ENCODE peak calls at places on chromosome 16, in ten cellular contexts. B is psoas muscle; Z is mesenchymal stem cell; C is prostate gland; V is esophagus squamous epithelium; S is CD8-positive, alpha-beta T cell; M is vagina; X is iPS DF 6.9; T is thoracic aorta; A is aorta. N is an unnamed sample. For H3K4me1, the result is how much of the 10 kb centered on the place peaks cover.

GRCh38 chr16:50947826-50948225 is 203.2 kb downstream of the SALL1 start:
- DNase-seq in X (no peak), V (no peak), C (no peak), M (no peak), S (no peak), T (no peak), Z (no peak), A (no peak), B (no peak), N (no peak)

GRCh38 chr16:84749815-84750214 is 50.0 kb downstream of the USP10 start:
- DNase-seq in Z (peak), X (no peak), S (no peak), T (no peak), B (no peak), M (no peak), V (no peak), C (no peak), A (no peak), N (no peak)

GRCh38 chr16:11010576-11011221 is 66.3 kb downstream of the CLEC16A start:
- DNase-seq in C (no peak), S (no peak), V (no peak), M (no peak), B (peak), A (no peak), Z (no peak), T (no peak), X (no peak), N (no peak)

GRCh38 chr16:7268182-7268581 is 64.5 kb upstream of the RBFOX1 start:
- DNase-seq in B (no peak), T (no peak), X (peak), M (no peak), V (no peak), Z (no peak), S (no peak), A (no peak), C (no peak), N (no peak)

GRCh38 chr16:31083081-31083480 is 5.7 kb downstream of the PRSS53 start:
- DNase-seq in M (no peak), B (no peak), Z (no peak), V (no peak), X (no peak), T (no peak), A (no peak), C (no peak), S (no peak), N (no peak)

GRCh38 chr16:8935989-8936388 is 27.7 kb downstream of the USP7 start:
- DNase-seq in C (no peak), V (no peak), Z (no peak), M (no peak), A (no peak), B (no peak), T (no peak), S (no peak), X (no peak), N (no peak)

GRCh38 chr16:19589771-19590302 is 34.3 kb downstream of the VPS35L start:
- DNase-seq in A (no peak), X (no peak), C (no peak), T (no peak), B (no peak), Z (peak), M (no peak), V (no peak), S (no peak), N (no peak)

GRCh38 chr16:23107117-23107516 is 42.1 kb downstream of the USP31 start:
- DNase-seq in M (no peak), X (no peak), V (no peak), T (no peak), A (no peak), Z (no peak), S (no peak), C (no peak), B (no peak), N (no peak)

GRCh38 chr16:68732068-68732680 is 4.9 kb upstream of the CDH1 start:
- DNase-seq in V (no peak), Z (no peak), B (no peak), A (no peak), S (no peak), M (no peak), T (no peak), X (no peak), C (peak), N (peak)

GRCh38 chr16:17474572-17474971 is 3.8 kb upstream of the XYLT1 start:
- DNase-seq in X (no peak), T (no peak), B (no peak), M (peak), V (no peak), A (no peak), C (no peak), Z (no peak), S (no peak), N (no peak)

GRCh38 chr16:50196736-50197135 is 43.6 kb downstream of the TENT4B start:
- DNase-seq in X (no peak), A (no peak), S (peak), Z (peak), C (no peak), M (no peak), B (no peak), T (no peak), V (no peak), N (no peak)

GRCh38 chr16:56911771-56912541 is 20.0 kb upstream of the HERPUD1 start:
- DNase-seq in C (no peak), B (peak), T (no peak), X (no peak), A (peak), Z (peak), S (no peak), M (no peak), V (no peak), N (no peak)

GRCh38 chr16:12470311-12471229 is 333.1 kb downstream of the CPPED1 start:
- DNase-seq in Z (no peak), A (peak), T (peak), M (no peak), C (no peak), S (no peak), X (no peak), V (no peak), B (peak), N (no peak)

GRCh38 chr16:23048164-23048563 is 101.1 kb downstream of the USP31 start:
- DNase-seq in V (no peak), T (no peak), S (no peak), C (no peak), X (no peak), A (no peak), M (no peak), B (no peak), Z (no peak), N (no peak)

GRCh38 chr16:35516551-35516950 is 2057.1 kb downstream of the TP53TG3F start:
- DNase-seq in S (no peak), A (no peak), X (no peak), M (no peak), V (no peak), B (no peak), C (no peak), Z (no peak), T (no peak), N (no peak)

GRCh38 chr16:11736903-11737302 is 5.8 kb downstream of the TXNDC11 start:
- DNase-seq in T (no peak), X (no peak), V (no peak), M (no peak), A (no peak), B (no peak), Z (no peak), S (no peak), C (no peak), N (no peak)

GRCh38 chr16:75789237-75789636 is 62.9 kb upstream of the CPHXL start:
- DNase-seq in C (peak), Z (peak), B (no peak), V (no peak), M (no peak), S (no peak), X (peak), A (no peak), T (no peak), N (no peak)

GRCh38 chr16:57720142-57720575 is 15.4 kb upstream of the KATNB1 start:
- DNase-seq in X (no peak), B (no peak), V (no peak), T (no peak), S (peak), M (no peak), Z (peak), C (peak), A (no peak), N (no peak)

GRCh38 chr16:56311208-56312027 is 113.9 kb downstream of the AMFR start:
- DNase-seq in C (no peak), T (no peak), X (no peak), V (no peak), A (no peak), B (no peak), S (no peak), M (no peak), Z (no peak), N (peak)

GRCh38 chr16:9821331-9821730 is 360.9 kb downstream of the GRIN2A start:
- DNase-seq in X (no peak), C (no peak), A (no peak), V (no peak), B (no peak), M (no peak), S (no peak), Z (no peak), T (no peak), N (no peak)

GRCh38 chr16:56269824-56270684 is 78.8 kb downstream of the GNAO1 start:
- DNase-seq in M (no peak), S (no peak), V (no peak), B (no peak), T (no peak), A (peak), C (no peak), X (no peak), Z (peak), N (no peak)

GRCh38 chr16:67865318-67865717 is 7.5 kb upstream of the EDC4 start:
- DNase-seq in T (no peak), Z (peak), X (no peak), B (peak), A (no peak), V (no peak), C (no peak), M (no peak), S (no peak), N (no peak)

GRCh38 chr16:82344157-82344556 is 174.1 kb upstream of the MPHOSPH6 start:
- DNase-seq in V (no peak), X (peak), A (no peak), C (peak), S (no peak), B (no peak), M (no peak), T (no peak), Z (no peak), N (no peak)

GRCh38 chr16:86901483-86901882 is 323.1 kb downstream of the FOXL1 start:
- DNase-seq in V (no peak), S (no peak), M (no peak), B (no peak), C (no peak), T (no peak), X (no peak), Z (peak), A (no peak), N (no peak)

GRCh38 chr16:80993293-80993691 is 13.4 kb downstream of the CMC2 start:
- DNase-seq in M (no peak), V (no peak), B (no peak), Z (peak), X (no peak), A (no peak), C (no peak), S (no peak), T (no peak), N (no peak)

GRCh38 chr16:72043058-72043457 is 11.2 kb upstream of the HP start:
- DNase-seq in M (no peak), T (no peak), V (no peak), Z (no peak), C (no peak), S (no peak), X (no peak), A (no peak), B (no peak), N (no peak)

GRCh38 chr16:67652578-67653130 is 7.4 kb downstream of the ACD start:
- DNase-seq in M (no peak), Z (no peak), C (no peak), A (no peak), X (no peak), T (no peak), V (no peak), S (no peak), B (no peak), N (peak)

GRCh38 chr16:12754824-12755543 is 48.7 kb downstream of the CPPED1 start:
- DNase-seq in T (no peak), S (no peak), B (no peak), M (no peak), Z (no peak), V (no peak), A (no peak), C (no peak), X (no peak), N (no peak)

GRCh38 chr16:58501242-58502131 is 1.5 kb downstream of the NDRG4 start:
- DNase-seq in S (no peak), T (no peak), Z (no peak), V (no peak), C (no peak), A (no peak), M (no peak), B (peak), X (peak), N (peak)

GRCh38 chr16:25633549-25633948 is 58.2 kb upstream of the HS3ST4 start:
- DNase-seq in C (no peak), B (no peak), Z (no peak), V (no peak), S (no peak), M (no peak), A (no peak), X (no peak), T (no peak), N (peak)

GRCh38 chr16:66334856-66335255 is 31.6 kb upstream of the CDH5 start:
- DNase-seq in C (no peak), Z (no peak), B (no peak), M (no peak), X (no peak), V (no peak), S (no peak), T (no peak), A (no peak), N (no peak)

GRCh38 chr16:11306997-11307638 is 26.0 kb upstream of the PRM1 start:
- DNase-seq in C (no peak), M (no peak), B (no peak), Z (peak), A (no peak), V (no peak), T (no peak), X (no peak), S (no peak), N (no peak)

GRCh38 chr16:52912565-52913173 is 140.0 kb downstream of the CHD9NB start:
- DNase-seq in S (no peak), X (peak), V (no peak), M (no peak), T (no peak), A (peak), C (peak), B (peak), Z (peak), N (no peak)

GRCh38 chr16:2967211-2967631 is 1.9 kb upstream of the PAQR4 start:
- DNase-seq in S (no peak), A (no peak), Z (no peak), M (no peak), B (no peak), C (no peak), V (no peak), X (no peak), T (no peak), N (peak)
- H3K4me1 ChIP-seq in S (half or more), A (under half), Z (half or more), M (half or more), B (under half), C (under half), V (half or more), X (under half), T (half or more), N (under half)

DNA sequence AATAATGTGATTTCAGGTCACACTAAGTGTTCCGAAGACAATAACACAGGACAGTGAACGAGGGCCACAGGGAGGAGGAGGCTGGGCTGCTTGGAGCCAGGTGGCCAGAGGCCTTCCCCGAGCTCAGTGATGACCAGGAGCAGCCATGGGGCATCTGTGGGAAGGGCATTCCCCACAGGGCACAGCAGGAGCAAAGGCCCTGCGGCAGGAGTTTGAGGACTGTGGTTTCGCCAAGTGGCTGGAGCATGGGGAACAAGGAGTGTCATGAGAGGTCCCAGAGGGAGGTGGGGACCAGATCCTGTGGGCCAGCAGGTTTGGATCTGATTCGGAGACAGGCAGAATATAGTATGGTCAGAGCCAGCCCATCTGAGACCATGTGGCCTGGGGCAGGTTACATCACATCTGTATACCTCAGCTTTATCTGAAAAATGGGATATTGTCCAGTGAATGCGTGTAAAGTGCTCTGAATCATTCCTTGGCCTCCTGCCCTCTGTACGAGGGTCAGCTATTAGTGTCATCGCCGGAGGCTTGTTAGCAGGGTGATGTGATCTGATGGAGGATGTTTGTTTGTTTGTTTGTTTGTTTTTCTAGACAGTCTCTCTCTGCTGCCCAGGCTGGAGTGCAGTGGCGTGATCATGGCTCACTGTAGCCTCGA is 176.8 kb downstream of the KATNIP start:
- DNase-seq in C (no peak), B (peak), S (no peak), M (no peak), V (no peak), Z (no peak), A (no peak), X (no peak), T (no peak), N (peak)
- H3K4me1 ChIP-seq in C (under half), B (under half), S (under half), M (under half), V (under half), Z (under half), A (under half), X (under half), T (under half), N (under half)

DNA sequence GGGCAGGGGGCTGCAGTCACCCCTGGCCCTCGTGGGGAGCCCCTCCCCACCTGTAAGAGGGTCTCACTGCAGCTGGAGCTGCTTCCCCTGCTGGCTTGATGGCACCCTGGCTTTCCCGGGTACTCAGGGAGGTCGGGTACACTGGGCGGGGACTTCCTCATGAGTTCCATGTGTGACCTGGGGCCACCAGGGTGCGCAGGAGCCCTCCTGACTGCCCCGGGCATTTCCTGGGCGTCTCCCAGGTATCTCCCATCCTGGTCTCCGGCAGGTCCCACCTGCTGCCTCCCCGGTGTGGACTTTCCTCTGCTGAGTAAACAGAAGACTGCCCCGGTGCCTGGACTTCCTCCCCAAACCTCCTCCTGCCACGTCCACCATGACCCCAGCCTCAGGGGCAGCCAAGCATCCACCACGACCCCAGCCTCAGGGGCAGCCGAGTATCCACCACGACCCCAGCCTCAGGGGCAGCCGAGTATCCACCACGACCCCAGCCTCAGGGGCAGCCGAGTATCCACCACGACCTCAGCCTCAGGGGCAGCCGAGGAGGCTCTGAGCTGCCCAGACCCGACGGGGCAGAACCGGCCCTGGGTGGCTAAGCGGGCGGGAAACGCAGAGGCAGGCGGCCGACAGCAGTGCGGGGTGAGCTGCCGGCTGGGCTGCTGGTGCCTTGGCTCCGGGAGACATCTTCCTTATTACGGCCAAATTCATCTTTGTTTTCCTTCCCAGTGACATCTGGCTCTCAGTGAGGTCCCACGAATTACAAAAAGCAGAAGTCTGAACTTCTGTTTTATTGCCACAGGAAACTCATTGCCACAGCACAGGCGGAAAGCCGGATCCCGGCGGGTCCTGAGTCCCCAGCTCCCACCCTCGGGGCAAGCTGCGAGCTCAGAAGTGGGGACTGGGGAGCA is 40.7 kb downstream of the CBFA2T3 start:
- DNase-seq in X (no peak), B (no peak), V (no peak), C (no peak), Z (no peak), S (no peak), A (peak), M (no peak), T (no peak), N (no peak)
- H3K4me1 ChIP-seq in X (under half), B (under half), V (under half), C (under half), Z (under half), S (under half), A (under half), M (half or more), T (under half), N (under half)

GRCh38 chr16:3855142-3855541 is 25.4 kb downstream of the CREBBP start:
- DNase-seq in Z (no peak), S (no peak), T (no peak), V (no peak), C (no peak), X (no peak), A (no peak), B (no peak), M (no peak), N (no peak)
- H3K4me1 ChIP-seq in Z (under half), S (half or more), T (half or more), V (under half), C (under half), X (under half), A (under half), B (half or more), M (half or more), N (under half)

GRCh38 chr16:2033057-2033911 is 6.6 kb downstream of the NHERF2 start:
- DNase-seq in B (no peak), M (no peak), X (no peak), S (no peak), Z (peak), C (no peak), V (no peak), T (peak), A (peak), N (peak)
- H3K4me1 ChIP-seq in B (under half), M (half or more), X (under half), S (under half), Z (half or more), C (under half), V (under half), T (half or more), A (under half), N (under half)

N was measured in kidney.